ENCODE peak calls at places on chromosomes 11 and 22, in six cellular contexts. Z is right lobe of liver, L is lower lobe of right lung, H is adrenal gland, I is colonic mucosa, K is endodermal cell. O is an unnamed sample.

GRCh38 chr11:67449116-67449844 is 3.2 kb downstream of the GPR152 start:
- DNase-seq in Z (no peak), L (no peak), H (no peak), I (no peak), K (no peak), O (no peak)

GRCh38 chr11:6389921-6390717 is at the start of gene SMPD1:
- DNase-seq in Z (peak; percentile 96), L (peak; percentile 97), H (peak; percentile 93), I (peak; percentile 94), K (peak; percentile 96), O (peak; percentile 83)

GRCh38 chr11:95566151-95566670 is 223.4 kb downstream of the FAM76B start:
- DNase-seq in Z (no peak), L (no peak), H (no peak), I (no peak), K (no peak), O (no peak)

GRCh38 chr11:93526691-93527583 is 16.3 kb downstream of the SMCO4 start:
- DNase-seq in Z (no peak), L (no peak), H (no peak), I (no peak), K (no peak), O (no peak)

GRCh38 chr11:117786099-117786870 is 10.7 kb downstream of the DSCAML1 start:
- DNase-seq in Z (no peak), L (no peak), H (no peak), I (no peak), K (no peak), O (no peak)

GRCh38 chr11:57324154-57324885 is 432 bp downstream of the TNKS1BP1 start:
- DNase-seq in Z (peak; percentile 56), L (peak; percentile 68), H (peak; percentile 62), I (peak; percentile 51), K (peak; percentile 91), O (peak; percentile 75)

GRCh38 chr11:74948546-74948897 is 369 bp downstream of the XRRA1 start:
- DNase-seq in Z (no peak), L (no peak), H (no peak), I (no peak), K (no peak), O (no peak)

GRCh38 chr22:23789638-23790037 is 2.9 kb downstream of the SMARCB1 start:
- DNase-seq in Z (no peak), L (peak; percentile 14), H (no peak), I (no peak), K (peak; percentile 60), O (no peak)

GRCh38 chr11:69546735-69547370 is 65.4 kb downstream of the LINC01488 start:
- DNase-seq in Z (no peak), L (peak; percentile 17), H (no peak), I (no peak), K (no peak), O (no peak)

GRCh38 chr11:64763804-64764611 is 4.2 kb upstream of the PYGM start:
- DNase-seq in Z (no peak), L (no peak), H (peak; percentile 23), I (no peak), K (no peak), O (no peak)

GRCh38 chr22:36350751-36351594 is 36.8 kb downstream of the MYH9 start:
- DNase-seq in Z (peak; percentile 62), L (no peak), H (no peak), I (peak; percentile 23), K (peak; percentile 75), O (no peak)
- TF ChIP-seq CTCF in Z (no peak), L (no peak), H (peak; percentile 21), I (no peak), K (peak; percentile 52), O (no peak)

GRCh38 chr11:12539570-12539969 is 134.7 kb upstream of the TEAD1 start:
- DNase-seq in Z (no peak), L (no peak), H (no peak), I (no peak), K (no peak), O (no peak)

GRCh38 chr11:12540075-12540685 is 134.0 kb upstream of the TEAD1 start:
- DNase-seq in Z (no peak), L (no peak), H (no peak), I (no peak), K (no peak), O (no peak)

GRCh38 chr11:12541588-12542151 is 132.6 kb upstream of the TEAD1 start:
- DNase-seq in Z (no peak), L (no peak), H (no peak), I (no peak), K (no peak), O (no peak)

GRCh38 chr11:12542186-12542935 is 131.9 kb upstream of the TEAD1 start:
- DNase-seq in Z (no peak), L (no peak), H (no peak), I (peak; percentile 4), K (no peak), O (no peak)

GRCh38 chr11:12540913-12541587 is 133.2 kb upstream of the TEAD1 start:
- DNase-seq in Z (no peak), L (no peak), H (no peak), I (no peak), K (peak; percentile 66), O (no peak)
- TF ChIP-seq CTCF in Z (no peak), L (no peak), H (peak; percentile 28), I (no peak), K (peak; percentile 30), O (no peak)

GRCh38 chr22:48720662-48721393 is 1106.8 kb downstream of the BRD1 start:
- DNase-seq in Z (no peak), L (no peak), H (no peak), I (no peak), K (no peak), O (no peak)

GRCh38 chr22:48717883-48718817 is 1109.5 kb downstream of the BRD1 start:
- DNase-seq in Z (no peak), L (no peak), H (no peak), I (no peak), K (peak; percentile 40), O (no peak)

GRCh38 chr22:48718818-48719500 is 1108.7 kb downstream of the BRD1 start:
- DNase-seq in Z (no peak), L (no peak), H (no peak), I (no peak), K (peak; percentile 35), O (no peak)

GRCh38 chr22:48721394-48721666 is 1106.3 kb downstream of the BRD1 start:
- DNase-seq in Z (no peak), L (no peak), H (no peak), I (no peak), K (no peak), O (no peak)

DNA sequence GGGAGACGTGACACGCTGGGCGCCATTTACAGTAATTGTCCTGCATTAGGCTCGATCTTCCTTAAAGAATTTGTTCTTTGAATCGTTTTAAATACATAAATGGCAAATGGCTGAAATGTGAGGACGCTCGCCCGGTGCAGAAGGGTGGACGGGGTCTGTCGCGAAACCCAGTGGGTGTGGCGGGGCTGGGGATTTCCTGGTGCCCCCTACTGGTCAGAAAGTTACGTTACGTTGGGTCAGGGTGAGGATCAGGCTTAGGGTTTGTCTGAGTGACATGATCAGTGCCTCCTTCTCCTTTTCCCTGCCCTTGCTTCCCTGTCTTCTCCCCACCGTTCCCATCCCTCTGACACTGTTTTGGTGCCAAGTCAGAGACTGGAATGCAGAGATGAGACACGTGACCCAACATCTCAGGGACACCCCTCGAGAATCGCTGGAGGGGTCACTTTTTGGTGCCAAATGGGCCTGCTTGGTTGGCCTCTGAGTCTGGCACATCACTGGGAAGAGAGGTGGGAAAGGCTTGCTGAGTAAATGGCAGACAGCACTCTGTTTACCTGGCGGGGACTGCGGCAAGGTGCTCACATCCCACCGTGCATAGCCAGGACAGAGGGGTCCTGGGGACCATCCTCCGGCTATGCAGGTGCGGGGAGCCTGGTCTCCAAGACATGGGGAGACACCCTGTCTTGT is 1107.6 kb downstream of the BRD1 start:
- DNase-seq in Z (no peak), L (no peak), H (no peak), I (no peak), K (peak; percentile 83), O (peak; percentile 53)
- TF ChIP-seq CTCF in Z (no peak), L (no peak), H (no peak), I (no peak), K (peak; percentile 78), O (peak; percentile 68)

DNA sequence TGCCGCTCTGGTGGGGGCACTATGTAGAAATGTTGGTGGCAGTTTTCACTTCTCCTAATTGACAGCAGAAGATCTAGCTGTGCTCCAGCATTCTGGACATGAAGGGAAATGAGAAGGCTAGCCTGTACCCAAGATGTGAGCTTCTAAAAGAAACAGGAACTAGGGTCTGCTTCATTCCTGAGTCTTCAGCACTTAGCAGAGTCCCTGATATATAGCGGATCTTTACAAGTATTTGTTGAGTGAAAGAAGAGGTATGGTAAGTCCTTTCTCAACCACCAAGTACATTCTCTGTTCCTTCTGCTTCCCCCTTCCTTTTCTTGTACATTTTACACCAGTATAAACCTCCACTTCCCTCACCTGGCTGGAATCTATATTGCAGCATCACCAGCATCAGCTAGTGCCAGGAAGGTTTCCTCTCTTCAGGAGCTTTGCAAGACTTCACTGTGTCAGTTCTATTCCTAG is 408.3 kb upstream of the CADM1 start:
- DNase-seq in Z (no peak), L (no peak), H (no peak), I (no peak), K (peak; percentile 64), O (peak; percentile 25)
- TF ChIP-seq CTCF in Z (no peak), L (no peak), H (no peak), I (no peak), K (peak; percentile 75), O (no peak)

GRCh38 chr11:124779568-124779967 is 17.5 kb upstream of the ESAM start:
- DNase-seq in Z (no peak), L (no peak), H (no peak), I (no peak), K (no peak), O (no peak)

GRCh38 chr11:124784051-124784450 is 16.2 kb downstream of the MSANTD2 start:
- DNase-seq in Z (no peak), L (no peak), H (no peak), I (no peak), K (no peak), O (no peak)

GRCh38 chr11:124783002-124783401 is 17.2 kb downstream of the MSANTD2 start:
- DNase-seq in Z (no peak), L (no peak), H (no peak), I (no peak), K (no peak), O (no peak)

GRCh38 chr11:124776865-124777645 is 15.0 kb upstream of the ESAM start:
- DNase-seq in Z (no peak), L (no peak), H (no peak), I (no peak), K (no peak), O (no peak)

GRCh38 chr11:124778281-124778680 is 16.2 kb upstream of the ESAM start:
- DNase-seq in Z (no peak), L (no peak), H (no peak), I (no peak), K (no peak), O (no peak)
- TF ChIP-seq CTCF in Z (no peak), L (peak; percentile 18), H (no peak), I (peak; percentile 12), K (peak; percentile 75), O (no peak)

GRCh38 chr11:131893103-131893502 is 522.7 kb downstream of the NTM start:
- DNase-seq in Z (no peak), L (no peak), H (no peak), I (no peak), K (no peak), O (no peak)

GRCh38 chr11:131889146-131889577 is 518.7 kb downstream of the NTM start:
- DNase-seq in Z (no peak), L (no peak), H (no peak), I (no peak), K (peak; percentile 57), O (no peak)

GRCh38 chr11:131888230-131888826 is 517.9 kb downstream of the NTM start:
- DNase-seq in Z (no peak), L (no peak), H (no peak), I (no peak), K (no peak), O (no peak)

GRCh38 chr11:131886201-131886600 is 515.8 kb downstream of the NTM start:
- DNase-seq in Z (no peak), L (no peak), H (no peak), I (no peak), K (no peak), O (no peak)

GRCh38 chr11:131889760-131890620 is 519.6 kb downstream of the NTM start:
- DNase-seq in Z (no peak), L (no peak), H (no peak), I (no peak), K (peak; percentile 67), O (no peak)
- TF ChIP-seq CTCF in Z (no peak), L (no peak), H (no peak), I (no peak), K (peak; percentile 56), O (no peak)

O was measured in endothelial cell.